ENCODE peak calls at places on chromosomes 11 and 22, in ten cellular contexts. D, C, R, P, V, Y, K, A, N and B are unnamed samples.

GRCh38 chr22:24938741-24939341 is 7.7 kb downstream of the LHFPL7 start:
- DNase-seq in D (no peak), N (peak; percentile 25), K (no peak), Y (peak; percentile 64), P (no peak), R (peak; percentile 82), A (no peak), V (no peak), C (peak; percentile 35), B (peak; percentile 48)

GRCh38 chr11:119284344-119285157 is 32.4 kb downstream of the MCAM start:
- DNase-seq in A (no peak), N (peak; percentile 36), R (peak; percentile 19), K (no peak), Y (peak; percentile 53), V (no peak), D (peak; percentile 32), P (no peak), C (peak; percentile 17), B (peak; percentile 35)

GRCh38 chr22:17107547-17107810 is 13.7 kb downstream of the TMEM121B start:
- DNase-seq in R (no peak), P (no peak), Y (no peak), V (no peak), A (no peak), K (no peak), C (no peak), D (no peak), N (no peak), B (no peak)

GRCh38 chr22:22571862-22572261 is 12.8 kb upstream of the PRAME start:
- DNase-seq in K (no peak), D (no peak), N (no peak), V (no peak), A (no peak), Y (no peak), R (no peak), C (no peak), P (no peak), B (no peak)

GRCh38 chr22:30754971-30755759 is 60.5 kb downstream of the OSBP2 start:
- DNase-seq in Y (peak; percentile 90), C (peak; percentile 75), N (peak; percentile 75), D (peak; percentile 66), V (peak; percentile 51), K (peak; percentile 36), R (peak; percentile 84), A (no peak), P (peak; percentile 15), B (peak; percentile 65)

GRCh38 chr22:44669725-44670027 is 32.3 kb upstream of the PRR5 start:
- DNase-seq in K (no peak), R (peak; percentile 68), D (no peak), N (no peak), C (no peak), V (no peak), Y (peak; percentile 60), A (no peak), P (no peak), B (no peak)

GRCh38 chr22:47442821-47443220 is 680.4 kb downstream of the TBC1D22A start:
- DNase-seq in K (no peak), C (no peak), P (no peak), R (no peak), V (no peak), N (no peak), A (no peak), Y (no peak), D (no peak), B (no peak)

GRCh38 chr22:42685941-42686666 is 34.6 kb downstream of the A4GALT start:
- DNase-seq in D (no peak), V (no peak), C (peak; percentile 58), N (no peak), K (peak; percentile 84), A (no peak), R (peak; percentile 41), Y (peak; percentile 61), P (no peak), B (no peak)

GRCh38 chr22:41935015-41935908 is 8.7 kb upstream of the TNFRSF13C start:
- DNase-seq in P (no peak), D (no peak), N (no peak), A (no peak), C (no peak), R (no peak), K (peak; percentile 44), Y (no peak), V (no peak), B (no peak)

GRCh38 chr11:37504066-37504611 is 906.1 kb upstream of the RAG2 start:
- DNase-seq in A (no peak), C (no peak), V (peak; percentile 21), N (peak; percentile 98), R (peak; percentile 46), K (no peak), Y (peak; percentile 82), P (no peak), D (no peak), B (peak; percentile 98)

GRCh38 chr11:102546923-102547471 is 16.4 kb upstream of the MMP7 start:
- DNase-seq in N (no peak), V (no peak), C (no peak), R (no peak), D (no peak), P (no peak), K (no peak), Y (no peak), A (no peak), B (no peak)

GRCh38 chr11:34311126-34311525 is 46.7 kb downstream of the ABTB2 start:
- DNase-seq in D (no peak), C (no peak), P (no peak), A (no peak), N (no peak), V (no peak), K (peak; percentile 44), R (no peak), Y (no peak), B (no peak)

GRCh38 chr11:33775832-33776231 is 1.5 kb upstream of the FBXO3 start:
- DNase-seq in R (no peak), C (no peak), D (no peak), Y (no peak), V (no peak), N (peak; percentile 21), K (no peak), A (no peak), P (no peak), B (no peak)

GRCh38 chr11:69041516-69041915 is 7.2 kb upstream of the TPCN2 start:
- DNase-seq in R (no peak), D (no peak), N (peak; percentile 58), Y (no peak), P (no peak), K (no peak), A (no peak), V (no peak), C (no peak), B (no peak)

GRCh38 chr11:61718613-61719302 is 33.7 kb upstream of the MYRF start:
- DNase-seq in R (peak; percentile 85), K (peak; percentile 71), Y (peak; percentile 82), A (no peak), P (no peak), C (no peak), V (peak; percentile 71), N (peak; percentile 80), D (no peak), B (no peak)

GRCh38 chr11:48064306-48064705 is 83.9 kb downstream of the PTPRJ start:
- DNase-seq in R (no peak), N (peak; percentile 89), C (no peak), A (no peak), Y (peak; percentile 55), D (no peak), V (no peak), K (no peak), P (no peak), B (no peak)

DNA sequence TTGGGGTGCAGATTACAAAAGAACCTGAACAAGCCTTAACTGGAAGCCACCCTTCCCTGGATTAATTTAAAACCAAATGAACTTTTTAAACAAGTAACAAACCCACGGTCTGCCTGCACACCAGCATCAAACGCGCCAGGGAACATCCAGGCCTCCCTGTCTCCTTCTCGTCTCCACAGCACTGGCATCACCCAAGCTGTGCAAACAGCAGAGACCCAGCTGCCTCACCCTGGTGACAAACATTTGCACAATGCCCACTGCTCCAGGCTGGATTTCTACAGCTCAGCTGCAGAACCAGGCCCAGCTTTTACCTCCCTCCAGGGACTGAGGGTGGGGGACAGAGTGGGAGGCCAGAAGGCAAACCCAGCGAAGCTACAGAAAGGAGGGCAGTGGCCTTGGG is 7.0 kb downstream of the RPL3 start:
- DNase-seq in P (no peak), V (no peak), R (no peak), Y (no peak), D (no peak), A (no peak), C (no peak), N (no peak), K (no peak), B (no peak)
- H3K4me1 ChIP-seq in P (peaks cover 33% of the 10 kb centered on the region), V (peaks cover 23% of the 10 kb centered on the region), R (peaks cover 24% of the 10 kb centered on the region), Y (peaks cover 53% of the 10 kb centered on the region), D (peaks cover 58% of the 10 kb centered on the region), A (peaks cover 44% of the 10 kb centered on the region), C (peaks cover 48% of the 10 kb centered on the region), N (peaks cover 36% of the 10 kb centered on the region), K (peaks cover 72% of the 10 kb centered on the region), B (peaks cover 77% of the 10 kb centered on the region)

DNA sequence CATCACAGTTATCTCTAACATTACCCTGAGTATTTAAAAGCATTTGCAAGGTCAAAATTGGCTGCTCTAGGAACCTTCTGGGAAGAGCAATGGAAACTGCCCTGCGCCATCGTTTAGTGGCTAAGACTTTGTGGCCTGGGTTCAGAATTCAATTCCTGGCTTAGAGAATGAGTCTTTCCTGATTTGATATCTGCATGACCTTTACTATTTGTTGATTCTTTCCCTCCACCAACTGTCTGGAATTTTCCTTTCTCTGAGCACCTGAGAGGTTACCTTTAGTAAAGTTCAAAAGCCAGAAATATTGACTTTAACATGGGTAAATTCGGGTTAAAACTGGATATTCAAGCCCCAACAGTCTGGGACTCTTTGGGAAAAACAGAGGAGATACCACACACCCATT is 43.0 kb upstream of the SLC5A12 start:
- DNase-seq in A (no peak), P (no peak), D (no peak), R (no peak), N (no peak), Y (no peak), V (no peak), C (no peak), K (no peak), B (no peak)
- H3K4me1 ChIP-seq in A (no peaks in the 10 kb centered on the region), P (no peaks in the 10 kb centered on the region), D (no peaks in the 10 kb centered on the region), R (no peaks in the 10 kb centered on the region), N (no peaks in the 10 kb centered on the region), Y (no peaks in the 10 kb centered on the region), V (no peaks in the 10 kb centered on the region), C (no peaks in the 10 kb centered on the region), K (no peaks in the 10 kb centered on the region), B (no peaks in the 10 kb centered on the region)

GRCh38 chr11:131591051-131591461 is 220.6 kb downstream of the NTM start:
- DNase-seq in N (peak; percentile 31), P (no peak), C (no peak), D (no peak), Y (no peak), V (no peak), K (no peak), A (no peak), R (peak; percentile 49), B (no peak)
- H3K4me1 ChIP-seq in N (no peaks in the 10 kb centered on the region), P (no peaks in the 10 kb centered on the region), C (no peaks in the 10 kb centered on the region), D (no peaks in the 10 kb centered on the region), Y (no peaks in the 10 kb centered on the region), V (peaks cover 22% of the 10 kb centered on the region), K (no peaks in the 10 kb centered on the region), A (no peaks in the 10 kb centered on the region), R (peaks cover 46% of the 10 kb centered on the region), B (no peaks in the 10 kb centered on the region)

GRCh38 chr11:45091563-45092392 is 54.7 kb upstream of the PRDM11 start:
- DNase-seq in Y (peak; percentile 81), A (no peak), R (peak; percentile 72), D (no peak), N (peak; percentile 51), P (no peak), C (no peak), V (no peak), K (no peak), B (no peak)
- H3K4me1 ChIP-seq in Y (peaks cover 62% of the 10 kb centered on the region), A (peaks cover 28% of the 10 kb centered on the region), R (peaks cover 56% of the 10 kb centered on the region), D (no peaks in the 10 kb centered on the region), N (peaks cover 56% of the 10 kb centered on the region), P (peaks cover 13% of the 10 kb centered on the region), C (peaks cover 9% of the 10 kb centered on the region), V (peaks cover 36% of the 10 kb centered on the region), K (peaks cover 60% of the 10 kb centered on the region), B (peaks cover 16% of the 10 kb centered on the region)